ENCODE peak calls at places on chromosomes 12 and 14, in four cellular contexts. R is HCT116, J is transverse colon, D is stomach. P is an unnamed sample.

GRCh38 chr14:29489911-29490310 is 437.7 kb downstream of the PRKD1 start:
- DNase-seq in J (no peak), D (no peak), R (no peak), P (no peak)

GRCh38 chr14:68627868-68628604 is 164.8 kb downstream of the ZFP36L1 start:
- DNase-seq in R (peak; percentile 29), D (peak; percentile 77), J (peak; percentile 74), P (no peak)

GRCh38 chr12:105109465-105110212 is 2.1 kb downstream of the WASHC4 start:
- DNase-seq in D (no peak), J (no peak), R (no peak), P (no peak)

GRCh38 chr12:52675301-52675701 is 4.9 kb downstream of the KRT1 start:
- DNase-seq in J (no peak), R (no peak), D (no peak), P (no peak)

GRCh38 chr12:106418970-106419369 is 61.4 kb downstream of the POLR3B start:
- DNase-seq in D (no peak), R (no peak), J (no peak), P (no peak)

GRCh38 chr12:120649442-120650248 is 9.2 kb downstream of the CABP1 start:
- DNase-seq in J (no peak), R (no peak), D (no peak), P (no peak)

GRCh38 chr12:48080285-48080684 is 25.6 kb downstream of the SENP1 start:
- DNase-seq in J (no peak), D (no peak), R (no peak), P (no peak)

GRCh38 chr12:116298578-116298977 is 21.1 kb upstream of the MED13L start:
- DNase-seq in J (no peak), D (no peak), R (no peak), P (no peak)

GRCh38 chr14:36700656-36701055 is 39.0 kb downstream of the PAX9 start:
- DNase-seq in D (no peak), R (no peak), J (no peak), P (no peak)

GRCh38 chr14:101903111-101903561 is 61.2 kb upstream of the DYNC1H1 start:
- DNase-seq in R (no peak), D (no peak), J (no peak), P (no peak)
- TF ChIP-seq POLR2AphosphoS5 in R (no peak), D (no peak), J (no peak), P (no peak)

GRCh38 chr14:65637780-65638179 is 225.2 kb downstream of the FUT8 start:
- DNase-seq in J (no peak), R (no peak), D (no peak), P (no peak)
- TF ChIP-seq POLR2A in J (no peak), R (no peak), D (no peak), P (no peak)

DNA sequence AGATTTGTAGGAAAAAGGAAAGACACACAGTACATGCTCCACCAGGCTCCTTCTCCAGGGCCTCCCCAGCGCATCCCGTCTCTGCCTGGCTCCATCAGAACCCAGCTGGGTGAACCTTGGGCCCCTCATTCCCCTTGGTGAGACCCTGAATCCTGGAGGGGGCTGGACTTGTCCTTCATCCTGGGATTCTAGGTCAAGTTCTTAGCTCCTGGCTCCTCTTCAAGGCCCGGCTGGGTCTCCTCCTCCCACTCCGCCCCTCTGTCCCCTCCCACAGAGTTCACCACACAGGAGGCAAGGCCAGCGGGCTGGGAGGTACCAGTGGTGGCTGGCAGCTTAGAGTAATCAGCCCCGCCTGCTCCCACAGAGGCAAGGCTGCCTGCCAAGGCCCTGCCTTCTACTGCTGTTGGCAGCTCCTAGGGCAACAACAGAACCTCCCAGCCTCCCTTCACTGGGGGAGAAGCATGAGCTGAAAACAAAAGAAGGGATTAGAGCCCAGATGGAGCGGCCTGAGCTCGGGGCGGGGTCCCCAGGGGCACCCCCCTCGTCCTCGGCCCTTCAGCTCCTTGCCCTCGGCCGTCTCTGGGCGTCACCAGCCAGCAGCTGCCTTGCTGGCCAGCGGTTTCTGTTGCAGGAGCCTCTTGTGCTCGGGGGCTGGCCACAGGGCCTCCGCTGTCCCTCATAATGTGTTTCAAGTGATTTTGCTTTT is 49.4 kb downstream of the PSMA6 start:
- DNase-seq in J (peak; percentile 97), D (peak; percentile 99), R (peak; percentile 45), P (peak; percentile 98)
- TF ChIP-seq POLR2AphosphoS5 in J (peak; percentile 95), D (peak; percentile 89), R (peak; percentile 38), P (no peak)

GRCh38 chr12:1606021-1606622 is 11.7 kb upstream of the FBXL14 start:
- DNase-seq in D (peak; percentile 96), J (peak; percentile 92), R (peak; percentile 72), P (peak; percentile 95)
- TF ChIP-seq POLR2A in D (no peak), J (peak; percentile 66), R (no peak), P (no peak)

DNA sequence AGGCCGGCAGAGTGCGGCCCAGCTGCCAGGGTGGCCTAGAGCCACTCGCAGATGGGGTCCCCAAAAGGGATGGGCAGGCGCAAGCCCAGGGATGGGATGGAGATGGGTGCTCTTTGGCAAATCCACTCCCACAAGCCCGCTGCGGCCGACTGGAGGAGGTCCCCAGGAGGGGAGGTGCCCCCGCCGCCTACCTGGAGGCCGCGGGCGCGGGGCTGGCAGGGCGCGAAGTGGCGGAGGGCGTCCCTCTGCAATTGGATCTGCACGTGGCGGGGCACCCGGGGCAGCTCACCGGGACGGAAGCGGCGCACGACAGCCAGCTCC is 730 bp downstream of the PPP1R3E start:
- DNase-seq in J (no peak), R (no peak), D (no peak), P (no peak)
- TF ChIP-seq POLR2AphosphoS5 in J (peak; percentile 88), R (peak; percentile 43), D (peak; percentile 90), P (no peak)

GRCh38 chr14:51977075-51977474 is 12.3 kb upstream of the RTRAF start:
- DNase-seq in J (no peak), D (no peak), R (no peak), P (no peak)
- TF ChIP-seq POLR2A in J (no peak), D (no peak), R (no peak), P (no peak)

GRCh38 chr14:91508105-91508504 is 2.0 kb downstream of the PPP4R3A start:
- DNase-seq in R (no peak), D (no peak), J (no peak), P (no peak)

GRCh38 chr14:91509878-91510170 is 286 bp downstream of the PPP4R3A start:
- DNase-seq in J (no peak), R (no peak), D (no peak), P (no peak)

GRCh38 chr14:91511014-91511466 is 930 bp upstream of the PPP4R3A start:
- DNase-seq in D (no peak), R (peak; percentile 15), J (no peak), P (no peak)

GRCh38 chr14:91510171-91511013 is at the start of gene PPP4R3A:
- DNase-seq in D (peak; percentile 95), J (peak; percentile 96), R (peak; percentile 90), P (peak; percentile 95)

DNA sequence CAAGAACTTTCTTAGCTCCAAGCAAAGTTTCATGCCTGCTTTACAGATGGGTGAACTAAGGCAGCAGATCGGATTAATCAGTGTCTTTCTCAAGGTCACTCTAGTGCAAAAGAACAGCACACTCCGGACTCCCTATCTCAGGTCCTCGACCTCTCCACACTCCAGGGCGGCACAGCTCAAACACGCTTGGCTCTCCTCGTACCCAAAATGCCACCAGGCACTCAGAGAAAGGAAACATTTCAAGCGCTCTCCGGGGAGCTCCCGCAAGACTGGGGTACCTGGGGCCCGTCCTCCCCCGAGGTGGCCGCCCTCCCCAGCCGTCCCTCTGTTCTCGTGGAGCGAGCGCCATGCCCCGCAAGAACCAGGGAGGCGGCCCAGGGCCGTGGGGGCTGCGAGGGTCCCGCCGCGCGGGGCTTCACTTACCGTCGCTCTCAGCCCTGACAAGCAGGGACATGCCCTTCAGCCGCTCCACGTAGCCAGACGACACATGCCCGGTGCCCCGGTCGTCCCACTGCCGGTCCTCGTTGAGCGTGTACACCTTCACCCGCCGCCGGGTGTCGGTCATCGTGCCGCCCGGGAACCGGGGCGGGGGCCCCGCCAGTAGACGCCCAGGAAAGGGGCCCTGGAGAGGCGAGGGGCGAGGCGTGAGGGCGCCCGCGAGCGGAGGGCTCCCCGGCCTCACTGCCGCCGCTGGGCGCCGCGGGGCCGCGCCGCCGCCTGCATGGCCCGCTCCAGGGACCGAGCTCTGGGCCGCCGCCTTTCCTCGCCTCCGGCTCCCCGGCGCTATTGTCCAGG is 830 bp downstream of the PPP4R3A start:
- DNase-seq in J (peak; percentile 38), R (no peak), D (peak; percentile 39), P (peak; percentile 78)
- TF ChIP-seq POLR2AphosphoS5 in J (no peak), R (no peak), D (no peak), P (no peak)

GRCh38 chr14:102590667-102591099 is 1.8 kb upstream of the RCOR1 start:
- DNase-seq in D (peak; percentile 45), J (peak; percentile 26), R (peak; percentile 54), P (no peak)
- TF ChIP-seq POLR2A in D (no peak), J (no peak), R (peak; percentile 37), P (no peak)

DNA sequence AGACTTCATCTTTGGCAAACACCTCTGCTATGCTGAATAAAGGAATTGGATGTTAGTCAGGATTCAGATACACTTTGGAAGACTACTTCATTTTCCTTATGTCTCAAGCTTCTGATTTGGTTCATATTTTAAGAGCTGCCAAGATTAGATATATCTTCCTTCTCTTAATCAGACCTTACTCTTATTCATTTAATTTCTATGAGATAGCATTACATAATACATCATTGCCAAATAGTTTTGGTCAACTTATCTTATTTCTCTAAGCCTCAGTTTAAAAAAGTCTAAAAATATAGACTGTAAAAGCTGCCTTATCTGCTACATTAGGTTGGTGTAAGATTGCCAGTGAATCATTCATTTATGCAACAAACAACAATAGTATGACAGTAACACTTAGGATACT is 330.6 kb upstream of the NAV3 start:
- DNase-seq in R (no peak), J (no peak), D (no peak), P (no peak)
- TF ChIP-seq POLR2AphosphoS5 in R (no peak), J (no peak), D (no peak), P (no peak)

P was measured in suprapubic skin.